ENCODE peak calls at places on chromosomes 7 and 10, in four cellular contexts. A, I, V and O are unnamed samples.

GRCh38 chr7:95434501-95435421 is at the start of gene PON2:
- DNase-seq in V (peak), I (peak), A (peak), O (peak)

GRCh38 chr7:103851357-103851756 is 138.1 kb downstream of the RELN start:
- DNase-seq in A (no peak), I (no peak), V (no peak), O (peak)

GRCh38 chr10:97072851-97073665 is 112.7 kb downstream of the SLIT1 start:
- DNase-seq in A (peak), I (peak), V (peak), O (peak)

GRCh38 chr10:988667-989545 is 672 bp downstream of the GTPBP4 start:
- DNase-seq in A (no peak), I (no peak), V (no peak), O (no peak)

GRCh38 chr10:117339569-117339968 is 35.7 kb downstream of the PDZD8 start:
- DNase-seq in A (no peak), V (no peak), I (no peak), O (no peak)

GRCh38 chr7:133330085-133330484 is 77.2 kb downstream of the EXOC4 start:
- DNase-seq in V (peak), A (peak), I (no peak), O (no peak)

GRCh38 chr7:100568936-100569844 is 4.5 kb downstream of the SAP25 start:
- DNase-seq in A (peak), I (peak), V (peak), O (peak)

GRCh38 chr7:20299647-20300312 is 30.9 kb upstream of the ITGB8 start:
- DNase-seq in I (no peak), A (no peak), V (no peak), O (no peak)

GRCh38 chr7:147136369-147136768 is 1019.8 kb downstream of the CNTNAP2 start:
- DNase-seq in V (no peak), I (no peak), A (no peak), O (no peak)

GRCh38 chr10:95832216-95833037 is 75.3 kb upstream of the CC2D2B start:
- DNase-seq in A (no peak), I (no peak), V (no peak), O (no peak)

GRCh38 chr10:82310839-82311238 is 435.8 kb downstream of the NRG3 start:
- DNase-seq in A (no peak), I (no peak), V (no peak), O (no peak)

GRCh38 chr10:129101232-129101980 is 365.6 kb upstream of the MGMT start:
- DNase-seq in V (no peak), A (no peak), I (no peak), O (no peak)

GRCh38 chr7:78099715-78100477 is 301.3 kb downstream of the PHTF2 start:
- DNase-seq in V (no peak), A (no peak), I (no peak), O (no peak)

GRCh38 chr10:28431139-28431538 is 101.8 kb upstream of the WAC start:
- DNase-seq in V (no peak), I (no peak), A (peak), O (no peak)

GRCh38 chr10:59865101-59865500 is 41.3 kb downstream of the CCDC6 start:
- DNase-seq in A (peak), I (peak), V (peak), O (no peak)

GRCh38 chr10:71627956-71628355 is 91.6 kb downstream of the C10orf105 start:
- DNase-seq in I (no peak), A (no peak), V (no peak), O (no peak)

GRCh38 chr7:143934526-143935340 is at the start of gene OR2F2:
- DNase-seq in I (no peak), V (peak), A (no peak), O (no peak)

GRCh38 chr10:17951868-17952371 is at the start of gene SLC39A12:
- DNase-seq in V (no peak), I (no peak), A (no peak), O (no peak)

GRCh38 chr10:73723516-73723915 is 20.7 kb upstream of the SEC24C start:
- DNase-seq in I (no peak), V (no peak), A (no peak), O (no peak)

GRCh38 chr7:158362912-158363905 is 224.4 kb downstream of the PTPRN2 start:
- DNase-seq in I (peak), A (peak), V (no peak), O (no peak)

GRCh38 chr7:29035044-29035740 is 77.1 kb upstream of the TRIL start:
- DNase-seq in V (peak), I (no peak), A (no peak), O (no peak)

GRCh38 chr7:6251653-6252052 is 20.8 kb downstream of the CYTH3 start:
- DNase-seq in I (no peak), A (no peak), V (no peak), O (no peak)

GRCh38 chr10:89352802-89353201 is 25.0 kb downstream of the IFIT3 start:
- DNase-seq in V (no peak), I (no peak), A (no peak), O (no peak)

GRCh38 chr10:117541909-117542705 is 439 bp upstream of the EMX2 start:
- DNase-seq in V (no peak), I (peak), A (peak), O (peak)

GRCh38 chr7:115910541-115911164 is 119.9 kb downstream of the TFEC start:
- DNase-seq in I (no peak), A (no peak), V (peak), O (peak)

GRCh38 chr10:96626795-96627194 is 40.0 kb upstream of the TM9SF3 start:
- DNase-seq in A (peak), V (no peak), I (peak), O (no peak)

GRCh38 chr7:157406971-157407370 is 70.2 kb downstream of the DNAJB6 start:
- DNase-seq in V (no peak), A (no peak), I (no peak), O (no peak)

GRCh38 chr7:70259497-70259896 is 661.2 kb downstream of the AUTS2 start:
- DNase-seq in A (no peak), I (no peak), V (no peak), O (no peak)

GRCh38 chr10:121092341-121093099 is 241.4 kb downstream of the WDR11 start:
- DNase-seq in A (no peak), V (no peak), I (no peak), O (no peak)

GRCh38 chr10:16393271-16393858 is 43.4 kb upstream of the PTER start:
- DNase-seq in A (no peak), I (no peak), V (no peak), O (no peak)

GRCh38 chr10:64738462-64738861 is 1217.3 kb downstream of the REEP3 start:
- DNase-seq in I (no peak), A (no peak), V (no peak), O (no peak)

GRCh38 chr10:124601431-124602120 is 140.0 kb downstream of the LHPP start:
- DNase-seq in I (no peak), A (no peak), V (no peak), O (no peak)
- TF ChIP-seq ELF4 in I (no peak), A (no peak), V (no peak), O (no peak)

DNA sequence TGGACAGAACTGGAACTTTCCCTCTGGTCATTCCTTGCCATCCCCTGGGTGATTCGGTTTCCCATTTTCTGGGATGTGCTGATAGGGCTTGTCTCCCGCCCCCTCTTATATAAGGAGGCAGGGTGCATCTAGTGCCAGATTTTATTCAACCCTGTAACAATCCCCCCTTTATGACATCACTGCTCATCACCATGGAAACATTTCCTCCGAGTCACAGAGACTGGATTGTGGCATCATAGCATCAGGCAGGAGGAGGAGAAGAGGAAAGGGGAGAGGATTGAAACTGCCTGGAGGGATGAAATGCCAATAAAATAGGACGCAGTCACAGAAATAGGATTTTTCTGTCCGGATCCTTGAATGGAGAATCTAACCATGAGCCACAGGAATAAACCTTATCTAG is 25.0 kb downstream of the SORCS3 start:
- DNase-seq in V (no peak), A (no peak), I (no peak), O (no peak)
- TF ChIP-seq ELF4 in V (no peak), A (no peak), I (no peak), O (no peak)

GRCh38 chr7:40058636-40059035 is 75.8 kb downstream of the MPLKIP start:
- DNase-seq in A (no peak), V (no peak), I (no peak), O (no peak)

GRCh38 chr7:40059057-40059456 is 75.4 kb downstream of the MPLKIP start:
- DNase-seq in I (no peak), A (no peak), V (no peak), O (no peak)

GRCh38 chr7:40057292-40057691 is 77.1 kb downstream of the MPLKIP start:
- DNase-seq in I (no peak), V (no peak), A (no peak), O (no peak)

DNA sequence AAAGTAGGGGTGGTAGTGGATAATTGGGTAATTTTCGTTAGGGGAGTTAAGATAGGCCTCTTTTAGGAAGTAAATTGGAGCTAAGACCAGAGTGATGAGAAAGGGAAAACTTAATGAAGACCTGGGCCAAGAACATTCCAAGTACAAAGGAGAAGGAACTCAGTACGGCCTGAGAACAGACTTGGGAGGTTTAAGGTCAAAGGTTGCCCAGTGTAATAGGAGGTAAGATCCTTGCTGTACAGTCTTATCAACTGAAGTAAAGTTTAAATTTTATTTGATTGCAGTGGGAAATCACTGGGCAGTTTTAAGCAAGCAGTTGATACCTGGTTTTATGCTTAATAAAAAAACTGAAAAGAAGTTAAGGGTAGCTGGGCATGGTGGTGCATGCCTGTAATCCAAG is 76.4 kb downstream of the MPLKIP start:
- DNase-seq in A (no peak), I (no peak), V (no peak), O (no peak)
- TF ChIP-seq ELF4 in A (no peak), I (no peak), V (no peak), O (no peak)

DNA sequence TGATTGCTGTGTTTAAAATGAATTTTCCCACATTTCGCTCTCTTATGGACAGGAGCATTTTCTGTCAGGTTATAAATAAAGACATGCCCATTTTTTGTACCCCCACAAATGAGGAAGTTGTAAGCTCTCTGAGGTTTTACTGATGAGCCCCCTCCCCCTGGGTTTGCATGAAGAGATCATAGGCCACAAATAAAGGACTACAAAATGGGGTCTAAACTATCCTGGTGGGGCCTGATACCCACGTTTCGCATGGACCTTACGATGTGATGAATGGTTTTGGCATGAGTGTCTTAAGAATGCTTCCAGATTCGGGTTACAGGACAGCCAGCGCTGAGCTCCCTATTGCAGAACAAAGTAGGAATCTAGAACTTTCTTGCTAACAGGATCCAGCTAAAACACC is 5.8 kb downstream of the IKZF1 start:
- DNase-seq in A (no peak), I (no peak), V (no peak), O (no peak)
- TF ChIP-seq ELF4 in A (no peak), I (no peak), V (no peak), O (no peak)

DNA sequence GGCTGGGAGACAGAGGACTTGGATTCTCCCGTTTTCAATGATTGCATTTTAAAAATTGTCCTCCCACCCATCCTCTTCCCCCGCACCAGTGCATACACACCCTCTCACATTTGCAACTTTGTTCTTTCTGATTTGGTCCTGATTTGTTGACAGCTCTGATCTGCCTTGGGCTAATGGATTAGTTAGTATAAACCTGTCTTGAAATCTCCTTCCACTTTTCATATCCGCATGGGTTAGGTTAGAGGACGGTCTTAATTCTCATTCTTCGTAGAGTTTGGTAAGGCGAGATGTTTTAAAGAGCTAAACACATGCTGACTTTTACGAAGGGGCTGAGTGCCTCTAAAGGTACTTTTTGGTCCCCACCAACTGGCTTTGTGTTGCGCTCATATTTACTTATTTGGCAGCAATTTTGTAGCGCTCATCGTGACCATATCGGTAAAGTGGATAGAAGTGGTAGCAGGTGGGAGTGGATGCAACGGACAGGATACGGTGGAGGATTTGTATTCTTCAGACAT is 1.1 kb downstream of the AHR start:
- DNase-seq in A (no peak), V (no peak), I (no peak), O (no peak)
- TF ChIP-seq ELF4 in A (no peak), V (no peak), I (no peak), O (no peak)

GRCh38 chr7:117012284-117013174 is 59.2 kb downstream of the ST7 start:
- DNase-seq in V (peak), A (no peak), I (no peak), O (peak)
- TF ChIP-seq ELF4 in V (no peak), A (no peak), I (no peak), O (no peak)

GRCh38 chr7:41425926-41426325 is 277.0 kb downstream of the INHBA start:
- DNase-seq in A (no peak), V (no peak), I (no peak), O (no peak)
- TF ChIP-seq ELF4 in A (no peak), V (no peak), I (no peak), O (no peak)

GRCh38 chr10:101569838-101570763 is 18.0 kb downstream of the POLL start:
- DNase-seq in A (peak), V (peak), I (peak), O (peak)

GRCh38 chr10:101570764-101571572 is 17.1 kb downstream of the POLL start:
- DNase-seq in V (no peak), A (no peak), I (no peak), O (no peak)

GRCh38 chr10:101568054-101568745 is 19.9 kb downstream of the POLL start:
- DNase-seq in V (no peak), I (no peak), A (no peak), O (no peak)

GRCh38 chr10:101567165-101568006 is 20.7 kb downstream of the POLL start:
- DNase-seq in V (no peak), A (no peak), I (no peak), O (no peak)

GRCh38 chr10:101569465-101569837 is 18.6 kb downstream of the POLL start:
- DNase-seq in V (no peak), I (no peak), A (peak), O (no peak)
- TF ChIP-seq ELF4 in V (no peak), I (no peak), A (no peak), O (no peak)